ENCODE peak calls at places on chromosomes 2 and 18, in five cellular contexts. V is naive thymus-derived CD4-positive, alpha-beta T cell; R is gastrocnemius medialis; C is A549; B is cardiac muscle cell. Z is an unnamed sample. For H3K9me3, the result is how much of the 10 kb centered on the place peaks cover.

GRCh38 chr18:2515408-2515807 is 55.9 kb downstream of the METTL4 start:
- DNase-seq in B (no peak), R (no peak), C (peak), V (no peak), Z (no peak)

GRCh38 chr2:71882236-71882946 is 265.3 kb downstream of the CYP26B1 start:
- DNase-seq in B (no peak), C (no peak), V (no peak), R (no peak), Z (no peak)

GRCh38 chr2:231152800-231153557 is 28.1 kb upstream of the HTR2B start:
- DNase-seq in B (no peak), V (no peak), C (no peak), R (no peak), Z (no peak)

GRCh38 chr2:10278029-10278762 is 24.5 kb upstream of the HPCAL1 start:
- DNase-seq in V (no peak), C (no peak), R (peak), B (no peak), Z (no peak)

GRCh38 chr2:171837736-171838135 is 56.3 kb downstream of the SLC25A12 start:
- DNase-seq in C (no peak), V (no peak), B (no peak), R (no peak), Z (no peak)

GRCh38 chr2:118269408-118270051 is 181.3 kb downstream of the INSIG2 start:
- DNase-seq in V (no peak), B (peak), C (peak), R (no peak), Z (no peak)

GRCh38 chr2:101446869-101447268 is 28.0 kb downstream of the RFX8 start:
- DNase-seq in B (no peak), R (no peak), C (no peak), V (no peak), Z (no peak)

GRCh38 chr18:48929951-48930713 is 20.6 kb downstream of the SMAD7 start:
- DNase-seq in R (no peak), B (peak), C (peak), V (no peak), Z (no peak)

GRCh38 chr2:64492272-64492671 is 31.9 kb upstream of the AFTPH start:
- DNase-seq in C (no peak), V (no peak), B (no peak), R (no peak), Z (no peak)

GRCh38 chr2:79782540-79782939 is 269.7 kb downstream of the CTNNA2 start:
- DNase-seq in C (no peak), R (no peak), V (no peak), B (no peak), Z (no peak)

GRCh38 chr2:190533175-190533967 is 1.2 kb downstream of the NEMP2 start:
- DNase-seq in C (no peak), R (peak), B (no peak), V (no peak), Z (peak)

GRCh38 chr18:63477972-63478371 is 1.2 kb downstream of the SERPINB5 start:
- DNase-seq in V (no peak), B (no peak), R (no peak), C (no peak), Z (no peak)

GRCh38 chr2:238868616-238869292 is 20.9 kb downstream of the TWIST2 start:
- DNase-seq in B (no peak), V (no peak), C (peak), R (peak), Z (no peak)

GRCh38 chr2:10495988-10496313 is 47.8 kb upstream of the ODC1 start:
- DNase-seq in V (no peak), C (no peak), B (no peak), R (no peak), Z (no peak)

GRCh38 chr18:711330-711692 is 1.1 kb downstream of the ENOSF1 start:
- DNase-seq in C (peak), V (no peak), B (no peak), R (no peak), Z (no peak)

GRCh38 chr2:172208881-172209325 is 106.2 kb upstream of the DLX2 start:
- DNase-seq in C (no peak), B (no peak), V (no peak), R (no peak), Z (no peak)

GRCh38 chr2:20652673-20653575 is 2.0 kb upstream of the HS1BP3 start:
- DNase-seq in R (no peak), C (no peak), V (no peak), B (no peak), Z (no peak)

GRCh38 chr18:9552616-9553015 is 61.7 kb downstream of the PPP4R1 start:
- DNase-seq in V (no peak), B (no peak), R (no peak), C (no peak), Z (no peak)

GRCh38 chr2:214808961-214809750 is at the start of gene BARD1:
- DNase-seq in C (peak), R (peak), V (peak), B (peak), Z (peak)

GRCh38 chr2:214809751-214810564 is 475 bp upstream of the BARD1 start:
- DNase-seq in V (peak), B (peak), C (peak), R (peak), Z (peak)

GRCh38 chr2:214810670-214811069 is 1.2 kb upstream of the BARD1 start:
- DNase-seq in R (no peak), V (no peak), B (no peak), C (no peak), Z (no peak)

DNA sequence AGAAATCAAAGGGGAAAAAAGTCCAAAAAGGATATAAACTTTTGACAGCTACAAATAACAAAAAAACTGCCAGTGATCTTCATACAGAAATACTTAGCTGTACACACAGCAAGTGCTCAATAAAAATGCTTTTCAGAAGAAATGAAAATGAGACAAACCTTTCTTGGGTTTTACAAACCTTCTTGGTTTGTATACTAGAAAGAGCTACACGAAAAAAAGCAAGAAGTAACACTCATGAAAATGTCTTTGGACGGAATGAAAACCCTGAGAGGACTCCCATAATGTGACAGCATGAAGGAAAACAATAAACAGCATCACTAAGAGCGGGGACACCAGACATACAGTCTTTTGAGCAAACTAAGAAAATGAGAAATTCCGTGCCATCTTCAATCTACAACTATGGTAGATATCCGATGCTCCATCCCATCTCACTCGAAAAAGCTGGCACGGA is 977 bp downstream of the BARD1 start:
- DNase-seq in R (no peak), B (no peak), C (no peak), V (peak), Z (no peak)
- H3K9me3 ChIP-seq in R (under half), B (under half), C (under half), V (under half), Z (under half)

DNA sequence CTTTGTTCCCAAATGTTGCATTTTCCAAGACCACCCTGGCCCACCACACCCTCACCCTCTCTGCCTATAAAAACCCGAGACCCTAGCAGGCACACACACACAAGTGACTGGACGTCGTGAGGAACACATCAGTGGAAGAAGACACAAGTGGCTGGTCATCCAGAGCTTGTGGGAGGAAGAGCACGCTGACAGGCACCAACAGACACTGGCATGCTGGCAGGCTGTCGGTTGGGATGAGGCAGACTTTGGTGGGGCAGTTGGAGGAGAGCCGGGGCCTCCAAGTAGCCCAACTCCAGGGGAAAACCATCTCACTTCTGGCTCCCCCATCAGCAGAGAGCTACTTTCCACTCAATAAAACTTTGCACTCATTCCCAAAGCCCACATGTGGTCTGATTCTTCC is 225.5 kb upstream of the ZEB2 start:
- DNase-seq in C (no peak), V (no peak), B (no peak), R (no peak), Z (no peak)
- H3K9me3 ChIP-seq in C (under half), V (under half), B (under half), R (under half), Z (under half)

GRCh38 chr2:150351922-150352321 is 135.5 kb downstream of the RND3 start:
- DNase-seq in V (no peak), B (no peak), C (no peak), R (no peak), Z (no peak)
- H3K9me3 ChIP-seq in V (under half), B (under half), C (under half), R (under half), Z (under half)

GRCh38 chr2:97983698-97984097 is 12.1 kb downstream of the TMEM131 start:
- DNase-seq in C (no peak), V (no peak), R (no peak), B (no peak), Z (no peak)

GRCh38 chr2:97985998-97986397 is 9.8 kb downstream of the TMEM131 start:
- DNase-seq in R (no peak), V (no peak), C (no peak), B (no peak), Z (no peak)

GRCh38 chr2:97983134-97983533 is 12.6 kb downstream of the TMEM131 start:
- DNase-seq in B (no peak), R (no peak), C (no peak), V (no peak), Z (no peak)

GRCh38 chr2:97979894-97980293 is 15.9 kb downstream of the TMEM131 start:
- DNase-seq in V (no peak), B (no peak), C (no peak), R (no peak), Z (no peak)

DNA sequence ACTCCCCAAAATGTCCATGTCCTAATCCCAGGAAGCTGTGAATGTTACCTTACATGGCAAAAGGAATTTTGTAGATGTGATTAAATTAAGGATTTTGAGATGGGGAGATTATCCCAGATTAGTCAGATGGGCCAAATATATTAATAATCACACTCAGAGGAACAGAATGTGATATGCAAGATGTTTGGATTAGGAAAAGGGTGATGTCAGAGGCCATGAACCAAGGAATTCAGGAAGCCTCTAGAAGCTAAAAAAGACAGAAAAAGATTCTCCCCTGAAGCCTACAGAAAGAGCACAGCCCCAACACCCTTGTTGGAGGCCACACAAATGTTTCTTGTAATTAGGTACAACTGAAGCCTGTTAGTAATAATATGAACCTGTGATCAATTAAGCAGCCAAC is 13.1 kb downstream of the TMEM131 start:
- DNase-seq in R (no peak), V (no peak), C (no peak), B (no peak), Z (no peak)
- H3K9me3 ChIP-seq in R (under half), V (under half), C (under half), B (under half), Z (under half)

GRCh38 chr2:240491483-240491882 is 56.0 kb downstream of the GPC1 start:
- DNase-seq in V (no peak), R (no peak), C (no peak), B (no peak), Z (no peak)
- H3K9me3 ChIP-seq in V (under half), R (under half), C (half or more), B (under half), Z (under half)

DNA sequence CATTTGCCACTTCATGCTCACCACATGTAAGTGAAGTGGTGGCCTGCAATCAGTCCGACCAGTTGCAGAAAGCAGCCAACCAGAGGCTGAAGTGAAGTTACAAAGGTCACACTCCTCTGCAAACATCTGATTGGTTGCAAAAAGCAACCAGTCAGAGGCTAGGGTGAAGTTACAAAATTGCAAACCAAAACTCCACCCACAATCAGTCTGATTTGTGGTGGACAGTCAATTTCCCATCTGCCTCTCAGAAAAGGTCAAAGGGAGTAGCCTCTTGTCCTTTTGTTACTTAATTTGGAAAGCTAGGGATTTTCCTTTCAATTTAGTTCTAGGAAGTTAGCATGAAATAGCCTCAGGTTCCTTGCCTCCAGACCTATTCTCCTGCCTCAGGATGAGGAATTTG is 185.0 kb downstream of the UXS1 start:
- DNase-seq in V (no peak), C (no peak), R (no peak), B (no peak), Z (no peak)
- H3K9me3 ChIP-seq in V (under half), C (under half), R (under half), B (under half), Z (under half)

GRCh38 chr2:22525676-22526075 is 859.3 kb upstream of the KLHL29 start:
- DNase-seq in R (no peak), V (no peak), B (no peak), C (no peak), Z (no peak)
- H3K9me3 ChIP-seq in R (under half), V (under half), B (under half), C (under half), Z (under half)